ENCODE peak calls at places on chromosome 20, in six cellular contexts. N is IMR-90, U is fibroblast of the aortic adventitia, Y is mesothelial cell of epicardium, E is BE2C, L is thyroid gland. P is an unnamed sample.

GRCh38 chr20:37755665-37756064 is 61.8 kb downstream of the CTNNBL1 start:
- DNase-seq in E (peak; percentile 38), N (no peak), L (no peak), U (no peak), Y (no peak), P (no peak)

GRCh38 chr20:47704746-47705496 is 80.4 kb downstream of the SULF2 start:
- DNase-seq in L (no peak), N (no peak), U (no peak), Y (no peak), E (no peak), P (no peak)

GRCh38 chr20:61281286-61281795 is 29.3 kb downstream of the CDH4 start:
- DNase-seq in Y (no peak), U (no peak), E (no peak), L (no peak), N (no peak), P (no peak)

GRCh38 chr20:4082406-4083102 is 67.2 kb upstream of the RNF24 start:
- DNase-seq in E (no peak), L (peak; percentile 47), U (peak; percentile 88), N (peak; percentile 82), Y (no peak), P (peak; percentile 26)

GRCh38 chr20:31811796-31812728 is 7.1 kb upstream of the MYLK2 start:
- DNase-seq in Y (no peak), N (peak; percentile 96), E (no peak), L (no peak), U (peak; percentile 85), P (no peak)

GRCh38 chr20:43840382-43841070 is 74.1 kb upstream of the TOX2 start:
- DNase-seq in E (peak; percentile 44), Y (no peak), L (no peak), U (peak; percentile 13), N (peak; percentile 29), P (no peak)

GRCh38 chr20:43836790-43837189 is 77.9 kb upstream of the TOX2 start:
- DNase-seq in L (no peak), Y (no peak), E (no peak), U (no peak), N (no peak), P (no peak)

GRCh38 chr20:63879264-63879663 is 14.2 kb downstream of the TPD52L2 start:
- DNase-seq in Y (no peak), E (no peak), N (no peak), U (no peak), L (no peak), P (no peak)

GRCh38 chr20:32941155-32941885 is 62.9 kb downstream of the SUN5 start:
- DNase-seq in U (peak; percentile 4), N (no peak), L (no peak), E (no peak), Y (no peak), P (no peak)

GRCh38 chr20:41630846-41631245 is 12.7 kb upstream of the CHD6 start:
- DNase-seq in L (no peak), U (no peak), N (no peak), E (no peak), Y (no peak), P (no peak)

GRCh38 chr20:20410678-20411077 is 42.8 kb downstream of the INSM1 start:
- DNase-seq in U (peak; percentile 58), L (no peak), E (peak; percentile 67), N (no peak), Y (no peak), P (no peak)

GRCh38 chr20:47620808-47621805 is 119.4 kb downstream of the NCOA3 start:
- DNase-seq in U (peak; percentile 89), N (peak; percentile 82), Y (no peak), E (peak; percentile 19), L (no peak), P (no peak)

GRCh38 chr20:6595704-6596103 is 171.8 kb upstream of the BMP2 start:
- DNase-seq in U (peak; percentile 76), E (no peak), Y (no peak), L (no peak), N (peak; percentile 57), P (no peak)

GRCh38 chr20:37406010-37406998 is 60.4 kb downstream of the SRC start:
- DNase-seq in U (no peak), L (peak; percentile 28), Y (peak; percentile 54), E (peak; percentile 65), N (peak; percentile 28), P (peak; percentile 44)

GRCh38 chr20:4449977-4450715 is 271.6 kb upstream of the PRND start:
- DNase-seq in U (peak; percentile 34), L (no peak), N (peak; percentile 71), Y (no peak), E (no peak), P (no peak)

GRCh38 chr20:38217791-38218565 is 42.6 kb downstream of the KIAA1755 start:
- DNase-seq in L (no peak), U (peak; percentile 96), Y (no peak), E (no peak), N (peak; percentile 97), P (no peak)

GRCh38 chr20:53594068-53595017 is 704 bp upstream of the ZNF217 start:
- DNase-seq in U (peak; percentile 86), E (peak; percentile 99), L (peak; percentile 97), Y (peak; percentile 100), N (peak; percentile 90), P (peak; percentile 99)

GRCh38 chr20:45100563-45101245 is at the start of gene KCNS1:
- DNase-seq in Y (no peak), U (no peak), L (peak; percentile 23), E (no peak), N (no peak), P (no peak)

GRCh38 chr20:57650266-57650665 is 30.0 kb upstream of the ZBP1 start:
- DNase-seq in L (no peak), Y (no peak), E (no peak), U (no peak), N (no peak), P (no peak)

GRCh38 chr20:4713401-4713800 is 8.3 kb upstream of the PRND start:
- DNase-seq in Y (no peak), E (no peak), L (no peak), U (no peak), N (no peak), P (no peak)

GRCh38 chr20:34998331-34998950 is 42.8 kb downstream of the MYH7B start:
- DNase-seq in E (no peak), L (no peak), U (no peak), N (no peak), Y (no peak), P (no peak)
- TF ChIP-seq CTCF in E (peak; percentile 17), L (no peak), U (no peak), N (peak; percentile 1), Y (no peak), P (no peak)

DNA sequence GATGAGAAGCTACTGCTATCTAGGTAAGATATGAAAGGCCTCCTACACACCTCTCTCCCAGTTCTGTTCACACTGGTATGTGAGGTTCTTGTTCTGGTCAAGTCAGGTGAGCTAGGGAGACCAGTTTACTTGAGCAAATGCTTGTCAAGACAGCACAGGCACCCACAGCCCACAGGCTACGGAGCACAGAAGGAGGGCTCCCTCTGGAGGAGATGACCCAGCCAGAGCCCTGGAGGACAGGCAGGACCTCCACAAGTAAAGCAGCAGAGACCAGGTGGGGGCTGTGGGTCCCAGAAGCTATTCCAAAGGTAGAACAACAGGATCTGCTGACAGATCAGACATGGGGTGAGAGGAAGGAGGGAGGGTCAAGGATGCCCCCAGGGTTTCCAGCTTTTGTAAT is 13.2 kb downstream of the MMP24OS start:
- DNase-seq in U (no peak), N (peak; percentile 22), E (no peak), L (no peak), Y (no peak), P (no peak)
- TF ChIP-seq CTCF in U (no peak), N (peak; percentile 26), E (peak; percentile 35), L (no peak), Y (no peak), P (no peak)

GRCh38 chr20:2671977-2672376 is 8.0 kb upstream of the IDH3B start:
- DNase-seq in Y (no peak), N (no peak), L (no peak), E (no peak), U (no peak), P (no peak)
- TF ChIP-seq CTCF in Y (no peak), N (peak; percentile 12), L (no peak), E (peak; percentile 21), U (peak; percentile 12), P (no peak)

DNA sequence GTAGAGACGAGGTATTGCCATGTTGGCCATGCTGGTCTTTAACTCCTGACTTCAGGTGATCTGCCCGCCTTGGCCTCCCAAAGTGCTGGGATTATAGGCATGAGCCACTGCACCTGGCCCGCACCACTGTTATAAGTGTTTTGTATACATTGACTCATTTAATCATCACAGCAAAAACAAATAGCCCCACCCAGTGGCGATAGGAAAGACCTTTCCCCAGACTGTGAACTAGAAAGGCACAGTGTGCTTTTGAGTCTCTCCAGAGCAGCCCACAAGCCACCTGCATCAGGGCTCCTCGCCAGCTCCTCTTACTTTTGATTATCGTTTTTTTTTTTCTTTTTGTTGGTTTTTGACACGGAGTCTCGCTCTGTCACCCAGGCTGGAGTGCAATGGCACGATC is 27.9 kb upstream of the ZFP64 start:
- DNase-seq in U (no peak), Y (no peak), L (no peak), N (peak; percentile 2), E (peak; percentile 22), P (no peak)
- TF ChIP-seq CTCF in U (no peak), Y (no peak), L (no peak), N (no peak), E (peak; percentile 41), P (no peak)

P was measured in activated B cell treated with CpG ODN at 0.5 μM for 24 hours.